ENCODE peak calls at places on chromosomes 7 and 10, in eight cellular contexts. One of them, this sample, is unnamed.

GRCh38 chr10:18955041-18955440 is 93.6 kb upstream of the MALRD1 start:
- DNase-seq in M059J: no peak
- DNase-seq in heart left ventricle: no peak
- DNase-seq in T-helper 17 cell: no peak
- DNase-seq in activated naive CD4-positive, alpha-beta T cell treated with anti-CD3 and anti-CD28 coated beads, Interleukin-2, amount 10 ng/mL, durations not matched to agents 7 days and 5 days: no peak
- DNase-seq in head of caudate nucleus: no peak
- DNase-seq in naive thymus-derived CD4-positive, alpha-beta T cell: no peak
- DNase-seq in GM23248: no peak
- DNase-seq in this sample: no peak

GRCh38 chr10:75016290-75016689 is 95.2 kb upstream of the SAMD8 start:
- DNase-seq in GM23248: no peak
- DNase-seq in T-helper 17 cell: no peak
- DNase-seq in naive thymus-derived CD4-positive, alpha-beta T cell: no peak
- DNase-seq in heart left ventricle: no peak
- DNase-seq in M059J: no peak
- DNase-seq in activated naive CD4-positive, alpha-beta T cell treated with anti-CD3 and anti-CD28 coated beads, Interleukin-2, amount 10 ng/mL, durations not matched to agents 7 days and 5 days: no peak
- DNase-seq in head of caudate nucleus: no peak
- DNase-seq in this sample: no peak

GRCh38 chr10:30902621-30903396 is 128.9 kb downstream of the ZNF438 start:
- DNase-seq in naive thymus-derived CD4-positive, alpha-beta T cell: no peak
- DNase-seq in GM23248: no peak
- DNase-seq in head of caudate nucleus: peak
- DNase-seq in M059J: no peak
- DNase-seq in heart left ventricle: no peak
- DNase-seq in activated naive CD4-positive, alpha-beta T cell treated with anti-CD3 and anti-CD28 coated beads, Interleukin-2, amount 10 ng/mL, durations not matched to agents 7 days and 5 days: no peak
- DNase-seq in T-helper 17 cell: no peak
- DNase-seq in this sample: no peak

GRCh38 chr7:25148772-25149575 is 23.9 kb upstream of the CYCS start:
- DNase-seq in heart left ventricle: no peak
- DNase-seq in GM23248: peak
- DNase-seq in M059J: no peak
- DNase-seq in head of caudate nucleus: no peak
- DNase-seq in T-helper 17 cell: no peak
- DNase-seq in naive thymus-derived CD4-positive, alpha-beta T cell: no peak
- DNase-seq in activated naive CD4-positive, alpha-beta T cell treated with anti-CD3 and anti-CD28 coated beads, Interleukin-2, amount 10 ng/mL, durations not matched to agents 7 days and 5 days: no peak
- DNase-seq in this sample: no peak

GRCh38 chr7:21352540-21353387 is 75.1 kb upstream of the SP4 start:
- DNase-seq in activated naive CD4-positive, alpha-beta T cell treated with anti-CD3 and anti-CD28 coated beads, Interleukin-2, amount 10 ng/mL, durations not matched to agents 7 days and 5 days: peak
- DNase-seq in GM23248: no peak
- DNase-seq in M059J: no peak
- DNase-seq in naive thymus-derived CD4-positive, alpha-beta T cell: peak
- DNase-seq in T-helper 17 cell: no peak
- DNase-seq in head of caudate nucleus: no peak
- DNase-seq in heart left ventricle: no peak
- DNase-seq in this sample: no peak

GRCh38 chr10:24552346-24553016 is 171.2 kb downstream of the ARHGAP21 start:
- DNase-seq in T-helper 17 cell: no peak
- DNase-seq in naive thymus-derived CD4-positive, alpha-beta T cell: no peak
- DNase-seq in head of caudate nucleus: no peak
- DNase-seq in M059J: no peak
- DNase-seq in activated naive CD4-positive, alpha-beta T cell treated with anti-CD3 and anti-CD28 coated beads, Interleukin-2, amount 10 ng/mL, durations not matched to agents 7 days and 5 days: peak
- DNase-seq in heart left ventricle: no peak
- DNase-seq in GM23248: peak
- DNase-seq in this sample: no peak

GRCh38 chr10:10852464-10852863 is 165.2 kb upstream of the CELF2 start:
- DNase-seq in M059J: no peak
- DNase-seq in T-helper 17 cell: no peak
- DNase-seq in naive thymus-derived CD4-positive, alpha-beta T cell: no peak
- DNase-seq in head of caudate nucleus: no peak
- DNase-seq in activated naive CD4-positive, alpha-beta T cell treated with anti-CD3 and anti-CD28 coated beads, Interleukin-2, amount 10 ng/mL, durations not matched to agents 7 days and 5 days: no peak
- DNase-seq in GM23248: no peak
- DNase-seq in heart left ventricle: no peak
- DNase-seq in this sample: peak

GRCh38 chr10:14749051-14749809 is 25.5 kb downstream of the FAM107B start:
- DNase-seq in T-helper 17 cell: no peak
- DNase-seq in activated naive CD4-positive, alpha-beta T cell treated with anti-CD3 and anti-CD28 coated beads, Interleukin-2, amount 10 ng/mL, durations not matched to agents 7 days and 5 days: no peak
- DNase-seq in head of caudate nucleus: no peak
- DNase-seq in GM23248: no peak
- DNase-seq in M059J: peak
- DNase-seq in heart left ventricle: peak
- DNase-seq in naive thymus-derived CD4-positive, alpha-beta T cell: no peak
- DNase-seq in this sample: no peak

GRCh38 chr10:5547684-5547933 is 22.8 kb downstream of the CALML3 start:
- DNase-seq in activated naive CD4-positive, alpha-beta T cell treated with anti-CD3 and anti-CD28 coated beads, Interleukin-2, amount 10 ng/mL, durations not matched to agents 7 days and 5 days: no peak
- DNase-seq in T-helper 17 cell: no peak
- DNase-seq in GM23248: peak
- DNase-seq in heart left ventricle: no peak
- DNase-seq in naive thymus-derived CD4-positive, alpha-beta T cell: no peak
- DNase-seq in head of caudate nucleus: no peak
- DNase-seq in M059J: no peak
- DNase-seq in this sample: no peak

GRCh38 chr7:104264281-104264680 is 56.5 kb upstream of the ORC5 start:
- DNase-seq in T-helper 17 cell: no peak
- DNase-seq in activated naive CD4-positive, alpha-beta T cell treated with anti-CD3 and anti-CD28 coated beads, Interleukin-2, amount 10 ng/mL, durations not matched to agents 7 days and 5 days: no peak
- DNase-seq in naive thymus-derived CD4-positive, alpha-beta T cell: no peak
- DNase-seq in GM23248: peak
- DNase-seq in heart left ventricle: no peak
- DNase-seq in head of caudate nucleus: no peak
- DNase-seq in M059J: peak
- DNase-seq in this sample: no peak

GRCh38 chr7:15972767-15973362 is 286.4 kb upstream of the MEOX2 start:
- DNase-seq in T-helper 17 cell: no peak
- DNase-seq in M059J: peak
- DNase-seq in heart left ventricle: peak
- DNase-seq in naive thymus-derived CD4-positive, alpha-beta T cell: no peak
- DNase-seq in head of caudate nucleus: no peak
- DNase-seq in activated naive CD4-positive, alpha-beta T cell treated with anti-CD3 and anti-CD28 coated beads, Interleukin-2, amount 10 ng/mL, durations not matched to agents 7 days and 5 days: no peak
- DNase-seq in GM23248: peak
- DNase-seq in this sample: peak

GRCh38 chr7:127809285-127809702 is 157.3 kb downstream of the SND1 start:
- DNase-seq in activated naive CD4-positive, alpha-beta T cell treated with anti-CD3 and anti-CD28 coated beads, Interleukin-2, amount 10 ng/mL, durations not matched to agents 7 days and 5 days: no peak
- DNase-seq in head of caudate nucleus: peak
- DNase-seq in GM23248: peak
- DNase-seq in naive thymus-derived CD4-positive, alpha-beta T cell: no peak
- DNase-seq in T-helper 17 cell: no peak
- DNase-seq in heart left ventricle: no peak
- DNase-seq in M059J: peak
- DNase-seq in this sample: peak

GRCh38 chr10:78594938-78595645 is 473.7 kb upstream of the ZMIZ1 start:
- DNase-seq in head of caudate nucleus: no peak
- DNase-seq in M059J: no peak
- DNase-seq in naive thymus-derived CD4-positive, alpha-beta T cell: no peak
- DNase-seq in activated naive CD4-positive, alpha-beta T cell treated with anti-CD3 and anti-CD28 coated beads, Interleukin-2, amount 10 ng/mL, durations not matched to agents 7 days and 5 days: no peak
- DNase-seq in heart left ventricle: no peak
- DNase-seq in GM23248: no peak
- DNase-seq in T-helper 17 cell: no peak
- DNase-seq in this sample: no peak

GRCh38 chr10:132924046-132924952 is 18.1 kb downstream of the CFAP46 start:
- DNase-seq in M059J: no peak
- DNase-seq in naive thymus-derived CD4-positive, alpha-beta T cell: no peak
- DNase-seq in head of caudate nucleus: no peak
- DNase-seq in GM23248: no peak
- DNase-seq in heart left ventricle: no peak
- DNase-seq in activated naive CD4-positive, alpha-beta T cell treated with anti-CD3 and anti-CD28 coated beads, Interleukin-2, amount 10 ng/mL, durations not matched to agents 7 days and 5 days: no peak
- DNase-seq in T-helper 17 cell: no peak
- DNase-seq in this sample: no peak

GRCh38 chr7:41628926-41629325 is 74.0 kb downstream of the INHBA start:
- DNase-seq in naive thymus-derived CD4-positive, alpha-beta T cell: no peak
- DNase-seq in activated naive CD4-positive, alpha-beta T cell treated with anti-CD3 and anti-CD28 coated beads, Interleukin-2, amount 10 ng/mL, durations not matched to agents 7 days and 5 days: no peak
- DNase-seq in T-helper 17 cell: no peak
- DNase-seq in M059J: peak
- DNase-seq in head of caudate nucleus: peak
- DNase-seq in GM23248: peak
- DNase-seq in heart left ventricle: peak
- DNase-seq in this sample: no peak

GRCh38 chr7:151275813-151276577 is 27.5 kb upstream of the SMARCD3 start:
- DNase-seq in GM23248: no peak
- DNase-seq in activated naive CD4-positive, alpha-beta T cell treated with anti-CD3 and anti-CD28 coated beads, Interleukin-2, amount 10 ng/mL, durations not matched to agents 7 days and 5 days: peak
- DNase-seq in naive thymus-derived CD4-positive, alpha-beta T cell: no peak
- DNase-seq in T-helper 17 cell: no peak
- DNase-seq in heart left ventricle: no peak
- DNase-seq in head of caudate nucleus: peak
- DNase-seq in M059J: no peak
- DNase-seq in this sample: no peak

GRCh38 chr7:74405191-74405898 is 48.4 kb upstream of the GTF2IRD1 start:
- DNase-seq in activated naive CD4-positive, alpha-beta T cell treated with anti-CD3 and anti-CD28 coated beads, Interleukin-2, amount 10 ng/mL, durations not matched to agents 7 days and 5 days: peak
- DNase-seq in T-helper 17 cell: no peak
- DNase-seq in M059J: no peak
- DNase-seq in GM23248: peak
- DNase-seq in head of caudate nucleus: no peak
- DNase-seq in naive thymus-derived CD4-positive, alpha-beta T cell: no peak
- DNase-seq in heart left ventricle: peak
- DNase-seq in this sample: no peak

GRCh38 chr10:129883029-129883428 is 81.0 kb downstream of the EBF3 start:
- DNase-seq in heart left ventricle: no peak
- DNase-seq in GM23248: no peak
- DNase-seq in T-helper 17 cell: no peak
- DNase-seq in naive thymus-derived CD4-positive, alpha-beta T cell: no peak
- DNase-seq in activated naive CD4-positive, alpha-beta T cell treated with anti-CD3 and anti-CD28 coated beads, Interleukin-2, amount 10 ng/mL, durations not matched to agents 7 days and 5 days: no peak
- DNase-seq in M059J: no peak
- DNase-seq in head of caudate nucleus: no peak
- DNase-seq in this sample: no peak

GRCh38 chr10:653991-654646 is 35.3 kb downstream of the DIP2C start:
- DNase-seq in T-helper 17 cell: no peak
- DNase-seq in activated naive CD4-positive, alpha-beta T cell treated with anti-CD3 and anti-CD28 coated beads, Interleukin-2, amount 10 ng/mL, durations not matched to agents 7 days and 5 days: no peak
- DNase-seq in naive thymus-derived CD4-positive, alpha-beta T cell: no peak
- DNase-seq in head of caudate nucleus: peak
- DNase-seq in GM23248: no peak
- DNase-seq in heart left ventricle: no peak
- DNase-seq in M059J: no peak
- DNase-seq in this sample: no peak

GRCh38 chr10:126549326-126549725 is 121.2 kb downstream of the C10orf90 start:
- DNase-seq in T-helper 17 cell: no peak
- DNase-seq in M059J: no peak
- DNase-seq in head of caudate nucleus: no peak
- DNase-seq in GM23248: no peak
- DNase-seq in heart left ventricle: no peak
- DNase-seq in naive thymus-derived CD4-positive, alpha-beta T cell: no peak
- DNase-seq in activated naive CD4-positive, alpha-beta T cell treated with anti-CD3 and anti-CD28 coated beads, Interleukin-2, amount 10 ng/mL, durations not matched to agents 7 days and 5 days: no peak
- DNase-seq in this sample: no peak

GRCh38 chr10:24518981-24519597 is 204.6 kb downstream of the ARHGAP21 start:
- DNase-seq in T-helper 17 cell: no peak
- DNase-seq in head of caudate nucleus: peak
- DNase-seq in activated naive CD4-positive, alpha-beta T cell treated with anti-CD3 and anti-CD28 coated beads, Interleukin-2, amount 10 ng/mL, durations not matched to agents 7 days and 5 days: peak
- DNase-seq in GM23248: peak
- DNase-seq in naive thymus-derived CD4-positive, alpha-beta T cell: peak
- DNase-seq in heart left ventricle: peak
- DNase-seq in M059J: peak
- DNase-seq in this sample: peak

GRCh38 chr10:114749545-114749944 is 72.0 kb upstream of the FHIP2A start:
- DNase-seq in activated naive CD4-positive, alpha-beta T cell treated with anti-CD3 and anti-CD28 coated beads, Interleukin-2, amount 10 ng/mL, durations not matched to agents 7 days and 5 days: no peak
- DNase-seq in M059J: no peak
- DNase-seq in naive thymus-derived CD4-positive, alpha-beta T cell: no peak
- DNase-seq in heart left ventricle: no peak
- DNase-seq in T-helper 17 cell: no peak
- DNase-seq in GM23248: no peak
- DNase-seq in head of caudate nucleus: no peak
- DNase-seq in this sample: no peak

GRCh38 chr7:65397730-65398142 is 24.1 kb downstream of the ZNF92 start:
- DNase-seq in heart left ventricle: no peak
- DNase-seq in activated naive CD4-positive, alpha-beta T cell treated with anti-CD3 and anti-CD28 coated beads, Interleukin-2, amount 10 ng/mL, durations not matched to agents 7 days and 5 days: no peak
- DNase-seq in T-helper 17 cell: no peak
- DNase-seq in head of caudate nucleus: no peak
- DNase-seq in GM23248: no peak
- DNase-seq in M059J: no peak
- DNase-seq in naive thymus-derived CD4-positive, alpha-beta T cell: no peak
- DNase-seq in this sample: no peak

GRCh38 chr10:46547881-46548780 is 8.3 kb downstream of the GPRIN2 start:
- DNase-seq in heart left ventricle: peak
- DNase-seq in activated naive CD4-positive, alpha-beta T cell treated with anti-CD3 and anti-CD28 coated beads, Interleukin-2, amount 10 ng/mL, durations not matched to agents 7 days and 5 days: no peak
- DNase-seq in naive thymus-derived CD4-positive, alpha-beta T cell: no peak
- DNase-seq in T-helper 17 cell: no peak
- DNase-seq in head of caudate nucleus: no peak
- DNase-seq in GM23248: peak
- DNase-seq in M059J: peak
- DNase-seq in this sample: no peak

GRCh38 chr10:46216836-46217748 is 69.7 kb upstream of the ANTXRL start:
- DNase-seq in T-helper 17 cell: no peak
- DNase-seq in head of caudate nucleus: no peak
- DNase-seq in heart left ventricle: no peak
- DNase-seq in M059J: peak
- DNase-seq in GM23248: peak
- DNase-seq in activated naive CD4-positive, alpha-beta T cell treated with anti-CD3 and anti-CD28 coated beads, Interleukin-2, amount 10 ng/mL, durations not matched to agents 7 days and 5 days: no peak
- DNase-seq in naive thymus-derived CD4-positive, alpha-beta T cell: no peak
- DNase-seq in this sample: no peak

GRCh38 chr7:4948402-4948801 is 10.6 kb downstream of the MMD2 start:
- DNase-seq in M059J: no peak
- DNase-seq in naive thymus-derived CD4-positive, alpha-beta T cell: no peak
- DNase-seq in activated naive CD4-positive, alpha-beta T cell treated with anti-CD3 and anti-CD28 coated beads, Interleukin-2, amount 10 ng/mL, durations not matched to agents 7 days and 5 days: no peak
- DNase-seq in GM23248: no peak
- DNase-seq in heart left ventricle: no peak
- DNase-seq in head of caudate nucleus: no peak
- DNase-seq in T-helper 17 cell: no peak
- DNase-seq in this sample: no peak

GRCh38 chr10:70378122-70378521 is 4.3 kb downstream of the LRRC20 start:
- DNase-seq in heart left ventricle: no peak
- DNase-seq in head of caudate nucleus: no peak
- DNase-seq in GM23248: peak
- DNase-seq in T-helper 17 cell: no peak
- DNase-seq in activated naive CD4-positive, alpha-beta T cell treated with anti-CD3 and anti-CD28 coated beads, Interleukin-2, amount 10 ng/mL, durations not matched to agents 7 days and 5 days: no peak
- DNase-seq in naive thymus-derived CD4-positive, alpha-beta T cell: no peak
- DNase-seq in M059J: peak
- DNase-seq in this sample: peak

GRCh38 chr10:78471723-78472541 is 438.3 kb downstream of the RPS24 start:
- DNase-seq in naive thymus-derived CD4-positive, alpha-beta T cell: no peak
- DNase-seq in activated naive CD4-positive, alpha-beta T cell treated with anti-CD3 and anti-CD28 coated beads, Interleukin-2, amount 10 ng/mL, durations not matched to agents 7 days and 5 days: no peak
- DNase-seq in GM23248: no peak
- DNase-seq in head of caudate nucleus: no peak
- DNase-seq in heart left ventricle: no peak
- DNase-seq in T-helper 17 cell: no peak
- DNase-seq in M059J: no peak
- DNase-seq in this sample: no peak

GRCh38 chr7:69703099-69703498 is 104.8 kb downstream of the AUTS2 start:
- DNase-seq in activated naive CD4-positive, alpha-beta T cell treated with anti-CD3 and anti-CD28 coated beads, Interleukin-2, amount 10 ng/mL, durations not matched to agents 7 days and 5 days: no peak
- DNase-seq in heart left ventricle: no peak
- DNase-seq in GM23248: no peak
- DNase-seq in T-helper 17 cell: no peak
- DNase-seq in head of caudate nucleus: no peak
- DNase-seq in naive thymus-derived CD4-positive, alpha-beta T cell: no peak
- DNase-seq in M059J: peak
- DNase-seq in this sample: no peak

GRCh38 chr10:15083674-15084501 is 4.7 kb downstream of the ACBD7 start:
- DNase-seq in activated naive CD4-positive, alpha-beta T cell treated with anti-CD3 and anti-CD28 coated beads, Interleukin-2, amount 10 ng/mL, durations not matched to agents 7 days and 5 days: no peak
- DNase-seq in heart left ventricle: no peak
- DNase-seq in T-helper 17 cell: no peak
- DNase-seq in naive thymus-derived CD4-positive, alpha-beta T cell: no peak
- DNase-seq in GM23248: no peak
- DNase-seq in M059J: no peak
- DNase-seq in head of caudate nucleus: no peak
- DNase-seq in this sample: no peak

GRCh38 chr7:1758417-1758858 is 88.4 kb downstream of the ELFN1 start:
- DNase-seq in heart left ventricle: peak
- DNase-seq in GM23248: peak
- DNase-seq in T-helper 17 cell: no peak
- DNase-seq in activated naive CD4-positive, alpha-beta T cell treated with anti-CD3 and anti-CD28 coated beads, Interleukin-2, amount 10 ng/mL, durations not matched to agents 7 days and 5 days: no peak
- DNase-seq in naive thymus-derived CD4-positive, alpha-beta T cell: peak
- DNase-seq in head of caudate nucleus: peak
- DNase-seq in M059J: peak
- DNase-seq in this sample: no peak

GRCh38 chr7:129376778-129377700 is 57.2 kb upstream of the STRIP2 start:
- DNase-seq in head of caudate nucleus: no peak
- DNase-seq in naive thymus-derived CD4-positive, alpha-beta T cell: no peak
- DNase-seq in GM23248: peak
- DNase-seq in heart left ventricle: no peak
- DNase-seq in T-helper 17 cell: no peak
- DNase-seq in activated naive CD4-positive, alpha-beta T cell treated with anti-CD3 and anti-CD28 coated beads, Interleukin-2, amount 10 ng/mL, durations not matched to agents 7 days and 5 days: peak
- DNase-seq in M059J: peak
- DNase-seq in this sample: peak